ENCODE peak calls at places on chromosome 14, in eight cellular contexts. F is RPMI7951; S is activated naive CD8-positive, alpha-beta T cell treated with anti-CD3 and anti-CD28 coated beads for 36 hours; N is activated CD4-positive, alpha-beta memory T cell treated with anti-CD3 and anti-CD28 coated beads for 36 hours; C is T-cell; P is GM12865; I is NCI-H1417; W is activated CD4-positive, alpha-beta T cell treated with anti-CD3 and anti-CD28 coated beads, Interleukin-2, amount 50 U/mL, for 48 hours. D is an unnamed sample.

GRCh38 chr14:97120204-97121120 is 323.3 kb downstream of the VRK1 start:
- DNase-seq in F (peak; percentile 84), I (no peak), S (peak; percentile 58), W (peak; percentile 47), P (peak; percentile 76), C (peak; percentile 50), N (peak; percentile 82), D (no peak)

GRCh38 chr14:89792489-89793366 is 161.8 kb downstream of the EFCAB11 start:
- DNase-seq in F (no peak), W (no peak), N (no peak), C (no peak), I (no peak), P (no peak), S (no peak), D (peak; percentile 36)

GRCh38 chr14:81352413-81352812 is 47.7 kb downstream of the STON2 start:
- DNase-seq in W (no peak), I (no peak), P (no peak), C (no peak), N (no peak), F (no peak), S (no peak), D (no peak)

GRCh38 chr14:24055971-24056799 is 4.4 kb downstream of the CARMIL3 start:
- DNase-seq in W (no peak), I (no peak), S (no peak), F (no peak), C (no peak), P (no peak), N (no peak), D (no peak)

GRCh38 chr14:104224516-104225281 is 86.3 kb downstream of the KIF26A start:
- DNase-seq in C (no peak), N (peak; percentile 46), W (peak; percentile 54), F (no peak), I (peak; percentile 45), S (peak; percentile 37), P (peak; percentile 10), D (no peak)

GRCh38 chr14:38469156-38469555 is 213.3 kb upstream of the CLEC14A start:
- DNase-seq in N (no peak), I (no peak), S (no peak), F (no peak), P (no peak), W (no peak), C (no peak), D (peak; percentile 89)

GRCh38 chr14:67513631-67514108 is 19.4 kb upstream of the PLEKHH1 start:
- DNase-seq in I (peak; percentile 23), N (no peak), P (no peak), W (no peak), F (no peak), C (no peak), S (no peak), D (no peak)

GRCh38 chr14:56816575-56817391 is 6.5 kb upstream of the OTX2 start:
- DNase-seq in W (no peak), N (no peak), F (no peak), I (no peak), S (no peak), C (no peak), P (no peak), D (no peak)

GRCh38 chr14:94769413-94770250 is at the start of gene GSC:
- DNase-seq in S (peak; percentile 41), I (peak; percentile 63), C (no peak), F (peak; percentile 5), W (no peak), N (peak; percentile 40), P (no peak), D (peak; percentile 48)

GRCh38 chr14:73503648-73504047 is 12.9 kb downstream of the RIOX1 start:
- DNase-seq in N (peak; percentile 14), S (no peak), W (no peak), F (peak; percentile 87), I (no peak), P (no peak), C (no peak), D (peak; percentile 74)

GRCh38 chr14:67527756-67528155 is 5.3 kb upstream of the PLEKHH1 start:
- DNase-seq in S (no peak), N (no peak), I (no peak), W (no peak), P (no peak), F (no peak), C (no peak), D (no peak)

GRCh38 chr14:54330876-54331275 is 65.9 kb upstream of the CDKN3 start:
- DNase-seq in F (no peak), P (no peak), W (no peak), S (no peak), C (no peak), N (no peak), I (no peak), D (no peak)

GRCh38 chr14:80117876-80118275 is 93.4 kb downstream of the DIO2 start:
- DNase-seq in N (no peak), F (no peak), P (no peak), I (peak; percentile 99), S (no peak), W (no peak), C (no peak), D (no peak)

GRCh38 chr14:101196795-101197590 is 293.5 kb upstream of the RTL1 start:
- DNase-seq in I (peak; percentile 86), N (no peak), P (no peak), S (no peak), F (no peak), C (no peak), W (no peak), D (no peak)

GRCh38 chr14:69570836-69571330 is 3.8 kb downstream of the CCDC177 start:
- DNase-seq in S (no peak), F (no peak), I (no peak), P (no peak), W (no peak), N (no peak), C (no peak), D (no peak)

GRCh38 chr14:50099335-50099734 is 17.0 kb downstream of the VCPKMT start:
- DNase-seq in N (no peak), S (no peak), P (no peak), W (no peak), C (no peak), I (no peak), F (peak; percentile 82), D (no peak)

GRCh38 chr14:76917158-76917596 is 91.0 kb downstream of the LRRC74A start:
- DNase-seq in N (no peak), W (no peak), C (no peak), S (no peak), P (peak; percentile 35), I (peak; percentile 78), F (peak; percentile 76), D (peak; percentile 71)

GRCh38 chr14:103881927-103882281 is 34.5 kb upstream of the PPP1R13B start:
- DNase-seq in N (no peak), F (no peak), I (no peak), C (no peak), S (no peak), P (no peak), W (no peak), D (no peak)

GRCh38 chr14:69535230-69535848 is 39.3 kb downstream of the CCDC177 start:
- DNase-seq in C (no peak), P (no peak), N (no peak), S (no peak), W (no peak), F (peak; percentile 42), I (peak; percentile 81), D (peak; percentile 53)

GRCh38 chr14:20811994-20812393 is 9.3 kb upstream of the RNASE1 start:
- DNase-seq in I (no peak), S (no peak), W (no peak), C (no peak), N (no peak), P (no peak), F (no peak), D (no peak)

GRCh38 chr14:35940291-35940690 is 114.2 kb downstream of the BRMS1L start:
- DNase-seq in C (no peak), W (no peak), F (peak; percentile 38), I (peak; percentile 17), S (no peak), N (no peak), P (peak; percentile 79), D (no peak)

GRCh38 chr14:93906341-93907329 is 20.5 kb upstream of the FAM181A start:
- DNase-seq in F (peak; percentile 29), P (peak; percentile 72), S (peak; percentile 58), N (peak; percentile 82), W (peak; percentile 53), C (peak; percentile 34), I (peak; percentile 85), D (peak; percentile 27)